ENCODE peak calls at places on chromosomes 11 and 22, in four cellular contexts. U is Panc1, E is GM12878, B is upper lobe of left lung. J is an unnamed sample.

GRCh38 chr11:131889146-131889577 is 518.7 kb downstream of the NTM start:
- ATAC-seq in U (no peak), E (peak; percentile 82), B (peak; percentile 47), J (peak; percentile 48)

GRCh38 chr11:112882494-112883381 is 78.5 kb upstream of the NCAM1 start:
- ATAC-seq in U (no peak), E (no peak), B (no peak), J (no peak)

GRCh38 chr22:30742291-30743256 is 47.9 kb downstream of the OSBP2 start:
- ATAC-seq in U (no peak), E (peak; percentile 7), B (no peak), J (no peak)

GRCh38 chr11:44923080-44923479 is 27.6 kb downstream of the TP53I11 start:
- ATAC-seq in U (no peak), E (no peak), B (no peak), J (no peak)

GRCh38 chr22:50245214-50246072 is 620 bp upstream of the TUBGCP6 start:
- ATAC-seq in U (peak; percentile 44), E (peak; percentile 27), B (peak; percentile 2), J (no peak)

GRCh38 chr11:119501777-119502405 is 78.9 kb upstream of the THY1 start:
- ATAC-seq in U (no peak), E (no peak), B (no peak), J (no peak)

GRCh38 chr22:28955817-28956216 is 72.4 kb downstream of the ZNRF3 start:
- ATAC-seq in U (no peak), E (peak; percentile 84), B (no peak), J (no peak)

GRCh38 chr11:94706211-94706610 is 61.9 kb upstream of the AMOTL1 start:
- ATAC-seq in U (no peak), E (no peak), B (no peak), J (no peak)

GRCh38 chr11:113562981-113563461 is 87.8 kb upstream of the DRD2 start:
- ATAC-seq in U (no peak), E (no peak), B (no peak), J (no peak)

GRCh38 chr11:77347962-77348361 is 46.5 kb upstream of the GDPD4 start:
- ATAC-seq in U (no peak), E (no peak), B (no peak), J (no peak)

GRCh38 chr22:17471901-17472566 is 91.3 kb upstream of the SLC25A18 start:
- ATAC-seq in U (no peak), E (no peak), B (no peak), J (peak; percentile 48)

GRCh38 chr11:26188559-26188958 is 143.4 kb upstream of the ANO3 start:
- ATAC-seq in U (no peak), E (no peak), B (no peak), J (no peak)

GRCh38 chr22:24145446-24146189 is 35.7 kb upstream of the SUSD2 start:
- ATAC-seq in U (no peak), E (no peak), B (peak; percentile 0), J (peak; percentile 16)

GRCh38 chr11:83278351-83278750 is 7.8 kb downstream of the CCDC90B start:
- ATAC-seq in U (no peak), E (no peak), B (no peak), J (no peak)

GRCh38 chr11:110318638-110319404 is 22.4 kb upstream of the RDX start:
- ATAC-seq in U (no peak), E (peak; percentile 51), B (no peak), J (no peak)

DNA sequence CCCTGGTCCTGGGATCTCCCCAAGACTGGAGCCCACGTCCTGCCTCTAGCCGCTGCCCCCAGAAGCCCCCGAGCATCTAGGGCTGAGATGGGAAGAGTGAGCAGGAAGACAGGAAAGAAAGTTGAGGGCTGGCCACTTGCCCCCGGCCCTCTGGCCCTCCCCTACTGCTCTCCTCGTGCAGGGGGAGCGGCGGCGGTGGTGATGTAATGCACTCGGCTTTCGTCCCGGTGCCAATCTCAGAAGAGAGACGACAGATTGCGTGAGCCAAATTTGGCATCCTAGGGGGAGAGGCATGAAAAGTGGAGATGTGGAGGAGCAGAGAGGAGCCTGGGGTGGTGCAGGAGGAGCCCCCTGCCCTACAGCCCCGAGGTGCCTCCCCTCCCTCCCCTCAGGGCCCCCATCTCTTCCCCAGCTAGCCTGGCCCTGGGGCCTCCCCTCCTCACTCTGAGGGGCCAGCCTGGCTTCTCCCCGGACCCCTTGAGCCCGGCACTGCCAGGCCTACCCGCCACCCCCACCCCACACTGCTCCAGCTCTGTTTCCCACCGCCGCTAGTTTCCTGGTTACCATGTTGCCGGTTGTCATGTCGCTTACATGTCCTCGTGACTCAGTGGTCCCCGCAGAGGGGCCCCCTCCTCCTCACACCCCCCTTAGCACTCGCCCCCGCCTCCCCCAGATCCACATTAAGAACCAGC is 2.5 kb downstream of the KCNJ4 start:
- ATAC-seq in U (no peak), E (no peak), B (no peak), J (peak; percentile 50)
- TF ChIP-seq POLR2AphosphoS5 in U (no peak), E (no peak), B (no peak), J (no peak)

GRCh38 chr11:346529-346928 is 22.8 kb upstream of the B4GALNT4 start:
- ATAC-seq in U (no peak), E (no peak), B (no peak), J (no peak)

GRCh38 chr11:340539-341512 is 20.2 kb upstream of the IFITM3 start:
- ATAC-seq in U (no peak), E (no peak), B (no peak), J (no peak)

GRCh38 chr11:345179-345578 is 24.1 kb upstream of the B4GALNT4 start:
- ATAC-seq in U (no peak), E (no peak), B (no peak), J (no peak)

GRCh38 chr11:339963-340362 is 19.3 kb upstream of the IFITM3 start:
- ATAC-seq in U (no peak), E (no peak), B (no peak), J (no peak)

GRCh38 chr11:342328-342727 is 21.7 kb upstream of the IFITM3 start:
- ATAC-seq in U (no peak), E (no peak), B (no peak), J (no peak)
- H3K4me1 ChIP-seq in U (no peaks in the 10 kb centered on the region), E (peaks cover 2% of the 10 kb centered on the region), B (peaks cover 4% of the 10 kb centered on the region), J (no peaks in the 10 kb centered on the region)

GRCh38 chr22:40206561-40206960 is 28.8 kb downstream of the TNRC6B start:
- ATAC-seq in U (no peak), E (no peak), B (no peak), J (no peak)

GRCh38 chr22:40200795-40201194 is 23.1 kb downstream of the TNRC6B start:
- ATAC-seq in U (no peak), E (no peak), B (no peak), J (no peak)

GRCh38 chr22:40203568-40203967 is 25.8 kb downstream of the TNRC6B start:
- ATAC-seq in U (no peak), E (peak; percentile 94), B (no peak), J (no peak)

GRCh38 chr22:40202225-40202944 is 24.7 kb downstream of the TNRC6B start:
- ATAC-seq in U (no peak), E (peak; percentile 22), B (no peak), J (no peak)

DNA sequence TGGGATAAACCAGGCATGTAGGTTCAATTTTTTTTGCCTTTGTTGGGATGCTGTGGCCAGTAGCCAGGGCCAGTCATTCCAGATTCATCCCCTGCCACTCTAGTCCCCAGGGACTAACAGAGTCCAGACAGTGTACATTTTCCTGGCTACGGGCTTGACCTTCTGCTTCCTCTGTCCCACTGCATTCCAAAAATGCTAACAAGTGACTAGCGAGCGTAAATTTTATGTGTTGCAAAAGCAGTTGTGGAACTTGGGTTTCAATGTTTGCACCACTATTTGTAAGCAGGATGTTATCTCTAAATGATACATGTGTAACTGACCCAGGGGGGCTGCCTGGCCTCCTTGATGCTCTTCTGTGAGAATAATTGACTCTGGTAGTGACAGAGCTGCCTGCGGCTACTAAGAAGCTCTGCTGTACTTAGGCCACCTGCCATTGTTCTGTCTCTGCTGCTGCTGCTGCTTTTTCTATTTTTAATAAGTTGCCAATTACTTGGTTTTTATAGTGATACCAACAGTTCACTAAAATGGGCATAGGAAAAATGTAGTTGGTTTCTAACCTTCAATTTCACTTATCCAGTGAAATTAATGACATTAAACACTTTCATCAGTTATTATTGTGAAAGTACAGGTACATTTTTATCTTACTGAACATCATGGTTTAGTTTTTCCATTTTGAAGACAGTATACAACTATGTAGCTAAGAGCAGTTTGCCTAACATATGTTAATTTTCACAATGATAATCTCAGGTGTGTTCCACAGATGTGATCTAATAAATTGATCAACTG is 26.8 kb downstream of the TNRC6B start:
- ATAC-seq in U (no peak), E (no peak), B (no peak), J (peak; percentile 74)
- TF ChIP-seq POLR2AphosphoS5 in U (no peak), E (no peak), B (no peak), J (peak; percentile 70)

DNA sequence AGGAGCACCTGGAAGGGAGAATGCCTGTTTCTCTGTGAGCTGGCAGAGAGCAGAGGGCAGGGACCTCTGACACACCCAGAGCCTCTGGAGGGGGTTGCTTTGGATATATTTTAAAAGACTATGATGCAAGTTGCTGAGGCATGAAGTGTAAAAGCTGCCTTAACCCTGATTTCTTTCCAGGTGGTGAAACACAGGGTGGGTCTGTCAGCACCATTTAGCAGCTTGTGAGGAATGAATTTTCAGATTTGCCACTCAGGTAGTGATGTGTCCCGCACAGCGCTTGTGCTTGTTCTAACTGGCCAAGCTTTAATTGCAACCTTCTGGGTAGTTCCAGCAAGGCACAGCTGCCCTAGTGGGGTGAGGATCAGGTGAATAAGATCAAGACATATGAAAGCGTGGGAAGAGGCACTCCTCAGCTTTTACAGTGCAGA is 90.2 kb downstream of the SWAP70 start:
- ATAC-seq in U (no peak), E (no peak), B (no peak), J (no peak)
- H3K4me1 ChIP-seq in U (peaks cover 68% of the 10 kb centered on the region), E (peaks cover 46% of the 10 kb centered on the region), B (peaks cover 3% of the 10 kb centered on the region), J (no peaks in the 10 kb centered on the region)

GRCh38 chr11:115134886-115135285 is 369.3 kb downstream of the CADM1 start:
- ATAC-seq in U (no peak), E (no peak), B (no peak), J (no peak)
- TF ChIP-seq POLR2AphosphoS5 in U (no peak), E (no peak), B (no peak), J (no peak)

J was measured in gastroesophageal sphincter.